ENCODE peak calls at places on chromosomes 16 and 17, in eight cellular contexts. R is A673, J is SK-N-SH, M is HCT116, G is BJ, I is ovary, L is upper lobe of left lung, D is OCI-LY7. O is an unnamed sample.

GRCh38 chr16:21563676-21564075 is 35.7 kb upstream of the METTL9 start:
- DNase-seq in R (no peak), J (no peak), M (no peak), G (no peak), I (no peak), L (no peak), D (no peak), O (no peak)

GRCh38 chr16:29663020-29663828 is at the start of gene SPN:
- DNase-seq in R (no peak), J (no peak), M (no peak), G (no peak), I (no peak), L (no peak), D (peak; percentile 69), O (peak; percentile 78)

GRCh38 chr16:5709889-5710288 is 612.3 kb upstream of the EEF2KMT start:
- DNase-seq in R (peak; percentile 48), J (no peak), M (no peak), G (no peak), I (no peak), L (no peak), D (no peak), O (no peak)

GRCh38 chr17:1485748-1486376 is 6.6 kb downstream of the MYO1C start:
- DNase-seq in R (peak; percentile 76), J (peak; percentile 88), M (no peak), G (no peak), I (peak; percentile 70), L (peak; percentile 95), D (peak; percentile 57), O (peak; percentile 74)

GRCh38 chr17:45136846-45137560 is 1.5 kb downstream of the ACBD4 start:
- DNase-seq in R (no peak), J (peak; percentile 16), M (no peak), G (no peak), I (peak; percentile 15), L (no peak), D (no peak), O (no peak)

GRCh38 chr17:4276514-4276913 is 12.7 kb upstream of the ANKFY1 start:
- DNase-seq in R (no peak), J (no peak), M (no peak), G (no peak), I (no peak), L (no peak), D (no peak), O (no peak)

GRCh38 chr17:17546399-17547185 is 44.9 kb downstream of the PEMT start:
- DNase-seq in R (no peak), J (peak; percentile 81), M (no peak), G (no peak), I (no peak), L (peak; percentile 52), D (no peak), O (no peak)

GRCh38 chr16:52435573-52435972 is 111.4 kb downstream of the TOX3 start:
- DNase-seq in R (no peak), J (no peak), M (no peak), G (no peak), I (peak; percentile 18), L (no peak), D (peak; percentile 61), O (no peak)

GRCh38 chr16:59060212-59060611 is 326.1 kb upstream of the GOT2 start:
- DNase-seq in R (no peak), J (no peak), M (no peak), G (peak; percentile 72), I (no peak), L (no peak), D (no peak), O (no peak)

GRCh38 chr17:31404028-31404949 is 12.8 kb downstream of the RAB11FIP4 start:
- DNase-seq in R (no peak), J (no peak), M (no peak), G (no peak), I (no peak), L (peak; percentile 62), D (no peak), O (no peak)

GRCh38 chr17:70608193-70608592 is 438.9 kb downstream of the KCNJ2 start:
- DNase-seq in R (no peak), J (no peak), M (no peak), G (no peak), I (no peak), L (no peak), D (no peak), O (no peak)

GRCh38 chr17:1727258-1727789 is 2.8 kb downstream of the WDR81 start:
- DNase-seq in R (no peak), J (no peak), M (no peak), G (no peak), I (peak; percentile 16), L (peak; percentile 72), D (no peak), O (no peak)

GRCh38 chr16:84274515-84274914 is 20.2 kb upstream of the WFDC1 start:
- DNase-seq in R (no peak), J (no peak), M (no peak), G (no peak), I (no peak), L (peak; percentile 53), D (no peak), O (no peak)

GRCh38 chr16:72895951-72896350 is 152.0 kb downstream of the ZFHX3 start:
- DNase-seq in R (no peak), J (no peak), M (no peak), G (no peak), I (no peak), L (no peak), D (no peak), O (no peak)

GRCh38 chr16:68146583-68146982 is 61.4 kb downstream of the NFATC3 start:
- DNase-seq in R (peak; percentile 14), J (peak; percentile 50), M (no peak), G (peak; percentile 9), I (no peak), L (no peak), D (no peak), O (no peak)

GRCh38 chr16:80265624-80266306 is 275.0 kb upstream of the DYNLRB2 start:
- DNase-seq in R (no peak), J (no peak), M (no peak), G (no peak), I (no peak), L (no peak), D (no peak), O (no peak)

GRCh38 chr16:76535-77272 is 1.3 kb upstream of the MPG start:
- DNase-seq in R (peak; percentile 46), J (no peak), M (no peak), G (no peak), I (peak; percentile 86), L (peak; percentile 84), D (peak; percentile 40), O (no peak)

GRCh38 chr17:43140396-43141332 is 15.5 kb upstream of the BRCA1 start:
- DNase-seq in R (no peak), J (no peak), M (no peak), G (no peak), I (no peak), L (no peak), D (no peak), O (no peak)

GRCh38 chr16:75922250-75922649 is 196.0 kb upstream of the CPHXL start:
- DNase-seq in R (no peak), J (no peak), M (no peak), G (no peak), I (no peak), L (no peak), D (no peak), O (no peak)

DNA sequence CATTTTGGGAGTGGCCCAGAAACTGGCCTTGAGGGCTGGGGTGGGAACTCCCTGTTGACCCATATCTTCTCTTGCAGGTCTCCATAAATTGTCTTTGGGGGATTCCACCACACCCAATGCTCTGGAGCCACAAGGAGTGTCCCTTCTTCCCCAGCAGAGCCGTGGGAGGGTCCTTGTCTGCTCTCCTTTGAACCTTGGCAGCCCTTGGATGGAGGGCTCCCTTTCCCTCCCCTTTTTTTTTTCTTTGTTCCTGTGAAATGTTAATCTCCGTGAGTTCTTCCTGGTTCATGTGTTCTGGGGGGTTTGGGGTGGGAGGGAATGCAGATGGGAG is 6.3 kb downstream of the ELOB start:
- DNase-seq in R (no peak), J (no peak), M (no peak), G (no peak), I (no peak), L (no peak), D (no peak), O (no peak)
- TF ChIP-seq CTCF in R (no peak), J (no peak), M (no peak), G (no peak), I (no peak), L (no peak), D (no peak), O (no peak)

GRCh38 chr16:14564881-14565687 is 65.0 kb downstream of the PARN start:
- DNase-seq in R (peak; percentile 42), J (no peak), M (no peak), G (peak; percentile 9), I (no peak), L (no peak), D (no peak), O (no peak)

GRCh38 chr16:14564323-14564722 is 65.7 kb downstream of the PARN start:
- DNase-seq in R (no peak), J (no peak), M (no peak), G (no peak), I (no peak), L (no peak), D (no peak), O (no peak)

GRCh38 chr16:14569213-14569612 is 60.8 kb downstream of the PARN start:
- DNase-seq in R (no peak), J (no peak), M (no peak), G (no peak), I (no peak), L (no peak), D (no peak), O (no peak)

GRCh38 chr16:14565688-14566025 is 64.4 kb downstream of the PARN start:
- DNase-seq in R (no peak), J (no peak), M (no peak), G (no peak), I (no peak), L (no peak), D (no peak), O (no peak)

GRCh38 chr16:14566599-14566998 is 63.5 kb downstream of the PARN start:
- DNase-seq in R (no peak), J (no peak), M (no peak), G (no peak), I (no peak), L (no peak), D (no peak), O (no peak)
- H3K36me3 ChIP-seq in R (no peaks in the 10 kb centered on the region), J (peaks cover 8% of the 10 kb centered on the region), M (no peaks in the 10 kb centered on the region), G (peaks cover 3% of the 10 kb centered on the region), I (no peaks in the 10 kb centered on the region), L (no peaks in the 10 kb centered on the region), D (peaks cover 51% of the 10 kb centered on the region), O (peaks cover 2% of the 10 kb centered on the region)

DNA sequence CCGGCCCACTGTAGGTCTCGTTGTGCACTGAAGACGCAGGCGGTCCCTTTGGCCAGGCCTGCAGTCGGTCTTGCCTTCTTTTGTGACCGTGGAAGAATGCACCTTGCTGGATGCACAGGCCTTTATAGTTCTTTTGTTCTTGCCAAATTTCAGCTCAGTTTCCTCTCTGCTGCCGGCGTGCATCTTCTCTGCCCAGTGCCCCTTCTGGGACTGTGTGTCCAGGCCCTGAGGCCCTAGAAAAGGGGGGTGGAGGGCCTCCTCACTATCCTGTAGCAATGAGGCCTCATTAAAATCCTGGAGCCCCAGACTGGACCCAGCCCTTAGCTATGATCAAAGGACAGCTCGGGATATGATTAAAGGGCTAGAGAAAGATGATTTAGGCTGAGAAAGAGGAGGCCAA is 229.8 kb downstream of the SEC14L1 start:
- DNase-seq in R (no peak), J (no peak), M (no peak), G (no peak), I (no peak), L (no peak), D (no peak), O (no peak)
- TF ChIP-seq CTCF in R (no peak), J (no peak), M (no peak), G (no peak), I (no peak), L (no peak), D (no peak), O (no peak)

GRCh38 chr17:81589612-81590011 is 37.5 kb upstream of the FAAP100 start:
- DNase-seq in R (no peak), J (no peak), M (no peak), G (no peak), I (no peak), L (no peak), D (no peak), O (no peak)
- H3K36me3 ChIP-seq in R (peaks cover 78% of the 10 kb centered on the region), J (peaks cover 88% of the 10 kb centered on the region), M (peaks cover 71% of the 10 kb centered on the region), G (peaks cover 26% of the 10 kb centered on the region), I (no peaks in the 10 kb centered on the region), L (peaks cover 30% of the 10 kb centered on the region), D (peaks cover 92% of the 10 kb centered on the region), O (peaks cover 28% of the 10 kb centered on the region)

O was measured in GM06990.